ENCODE peak calls at places on chromosome 22, in five cellular contexts. One of them, this sample, is unnamed.

GRCh38 chr22:45235101-45235777 is 5.5 kb downstream of the KIAA0930 start:
- DNase-seq in lower lobe of right lung: peak; percentile 52
- DNase-seq in astrocyte: no peak
- DNase-seq in aorta: peak; percentile 84
- DNase-seq in GM23248: no peak
- DNase-seq in this sample: no peak

GRCh38 chr22:44037519-44038370 is 13.6 kb downstream of the PARVB start:
- DNase-seq in lower lobe of right lung: no peak
- DNase-seq in astrocyte: peak; percentile 93
- DNase-seq in aorta: no peak
- DNase-seq in GM23248: peak; percentile 98
- DNase-seq in this sample: peak; percentile 85

GRCh38 chr22:17780116-17780740 is 6.0 kb upstream of the BID start:
- DNase-seq in lower lobe of right lung: no peak
- DNase-seq in astrocyte: no peak
- DNase-seq in aorta: no peak
- DNase-seq in GM23248: no peak
- DNase-seq in this sample: no peak

GRCh38 chr22:41381329-41382097 is at the start of gene TEF:
- DNase-seq in lower lobe of right lung: peak; percentile 99
- DNase-seq in astrocyte: peak; percentile 94
- DNase-seq in aorta: peak; percentile 99
- DNase-seq in GM23248: peak; percentile 100
- DNase-seq in this sample: peak; percentile 98

GRCh38 chr22:35967046-35967397 is 61.6 kb downstream of the RBFOX2 start:
- DNase-seq in lower lobe of right lung: no peak
- DNase-seq in astrocyte: no peak
- DNase-seq in aorta: no peak
- DNase-seq in GM23248: no peak
- DNase-seq in this sample: no peak

GRCh38 chr22:49712195-49712791 is 115.4 kb downstream of the BRD1 start:
- DNase-seq in lower lobe of right lung: no peak
- DNase-seq in astrocyte: no peak
- DNase-seq in aorta: no peak
- DNase-seq in GM23248: peak; percentile 29
- DNase-seq in this sample: peak; percentile 17

GRCh38 chr22:32799516-32799915 is 2.0 kb upstream of the TIMP3 start:
- DNase-seq in lower lobe of right lung: no peak
- DNase-seq in astrocyte: no peak
- DNase-seq in aorta: no peak
- DNase-seq in GM23248: no peak
- DNase-seq in this sample: no peak

GRCh38 chr22:49748514-49748913 is 79.2 kb downstream of the BRD1 start:
- DNase-seq in lower lobe of right lung: no peak
- DNase-seq in astrocyte: no peak
- DNase-seq in aorta: peak; percentile 30
- DNase-seq in GM23248: no peak
- DNase-seq in this sample: no peak

GRCh38 chr22:16960884-16961249 is 47.2 kb downstream of the GAB4 start:
- DNase-seq in lower lobe of right lung: no peak
- DNase-seq in astrocyte: no peak
- DNase-seq in aorta: no peak
- DNase-seq in GM23248: no peak
- DNase-seq in this sample: no peak

GRCh38 chr22:46297151-46297819 is 615 bp downstream of the GTSE1 start:
- DNase-seq in lower lobe of right lung: peak; percentile 52
- DNase-seq in astrocyte: peak; percentile 24
- DNase-seq in aorta: no peak
- DNase-seq in GM23248: peak; percentile 83
- DNase-seq in this sample: peak; percentile 75

GRCh38 chr22:46006379-46007002 is 29.5 kb upstream of the WNT7B start:
- DNase-seq in lower lobe of right lung: peak; percentile 95
- DNase-seq in astrocyte: peak; percentile 78
- DNase-seq in aorta: peak; percentile 97
- DNase-seq in GM23248: peak; percentile 95
- DNase-seq in this sample: peak; percentile 95

DNA sequence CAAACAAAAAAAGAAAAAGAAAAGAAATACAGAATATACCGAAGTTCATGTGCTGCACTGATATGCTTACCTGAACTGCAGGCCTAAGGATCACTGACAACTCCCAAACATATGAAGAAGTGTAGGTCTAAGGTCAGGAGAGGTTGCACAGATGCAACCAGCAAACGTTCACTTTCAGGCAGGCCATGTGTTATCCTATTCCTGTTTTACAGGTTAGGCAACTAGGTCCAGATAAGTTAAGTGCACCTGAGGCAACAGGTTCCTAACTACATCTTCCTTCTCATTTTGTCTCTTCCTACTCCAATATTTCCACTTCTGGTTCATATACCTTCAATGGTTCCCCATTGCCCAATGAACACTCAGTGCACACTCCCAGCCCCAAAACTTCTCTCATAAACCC is 15.1 kb downstream of the PI4KA start:
- DNase-seq in lower lobe of right lung: no peak
- DNase-seq in astrocyte: no peak
- DNase-seq in aorta: no peak
- DNase-seq in GM23248: no peak
- DNase-seq in this sample: no peak
- H3K27me3 ChIP-seq in lower lobe of right lung: no peaks in the 10 kb centered on the region
- H3K27me3 ChIP-seq in astrocyte: no peaks in the 10 kb centered on the region
- H3K27me3 ChIP-seq in aorta: no peaks in the 10 kb centered on the region
- H3K27me3 ChIP-seq in GM23248: no peaks in the 10 kb centered on the region
- H3K27me3 ChIP-seq in this sample: no peaks in the 10 kb centered on the region

GRCh38 chr22:29315286-29316195 is at the start of gene RASL10A:
- DNase-seq in lower lobe of right lung: peak; percentile 45
- DNase-seq in astrocyte: no peak
- DNase-seq in aorta: peak; percentile 42
- DNase-seq in GM23248: peak; percentile 43
- DNase-seq in this sample: no peak
- H3K36me3 ChIP-seq in lower lobe of right lung: peaks cover 6% of the 10 kb centered on the region
- H3K36me3 ChIP-seq in astrocyte: no peaks in the 10 kb centered on the region
- H3K36me3 ChIP-seq in aorta: no peaks in the 10 kb centered on the region
- H3K36me3 ChIP-seq in GM23248: no peaks in the 10 kb centered on the region
- H3K36me3 ChIP-seq in this sample: peaks cover 11% of the 10 kb centered on the region

DNA sequence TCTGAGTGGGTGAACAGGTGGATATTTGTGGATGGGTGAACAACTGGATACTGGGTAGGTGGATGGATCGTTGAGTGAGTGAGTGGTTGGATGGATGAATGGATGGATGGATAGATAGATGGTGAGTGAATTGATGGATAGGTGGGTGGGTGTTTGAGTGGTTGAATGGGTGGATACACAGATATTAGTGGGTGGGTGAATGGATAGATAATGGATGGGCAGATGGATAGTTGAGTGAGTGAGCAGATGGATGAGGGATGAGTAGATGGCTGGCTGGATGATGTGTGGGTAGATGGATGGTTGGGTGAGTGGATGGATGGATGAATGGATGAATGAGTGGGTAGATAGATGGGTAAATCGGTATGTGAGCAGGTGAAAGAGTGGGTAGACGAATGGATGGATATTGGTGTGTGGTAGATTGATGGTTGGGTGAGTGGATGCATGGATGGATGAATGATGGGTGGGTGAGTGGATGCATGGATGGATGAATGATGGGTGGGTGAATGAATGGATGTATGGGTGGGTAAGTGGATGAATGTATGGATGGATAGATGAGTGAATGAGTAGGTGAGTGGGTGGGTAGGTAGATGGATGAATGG is 406.7 kb downstream of the MN1 start:
- DNase-seq in lower lobe of right lung: no peak
- DNase-seq in astrocyte: no peak
- DNase-seq in aorta: no peak
- DNase-seq in GM23248: no peak
- DNase-seq in this sample: no peak
- H3K27me3 ChIP-seq in lower lobe of right lung: no peaks in the 10 kb centered on the region
- H3K27me3 ChIP-seq in astrocyte: no peaks in the 10 kb centered on the region
- H3K27me3 ChIP-seq in aorta: no peaks in the 10 kb centered on the region
- H3K27me3 ChIP-seq in GM23248: no peaks in the 10 kb centered on the region
- H3K27me3 ChIP-seq in this sample: no peaks in the 10 kb centered on the region

GRCh38 chr22:19046719-19047609 is 75.2 kb downstream of the DGCR2 start:
- DNase-seq in lower lobe of right lung: peak; percentile 4
- DNase-seq in astrocyte: no peak
- DNase-seq in aorta: no peak
- DNase-seq in GM23248: no peak
- DNase-seq in this sample: no peak

GRCh38 chr22:19045094-19045493 is 77.1 kb downstream of the DGCR2 start:
- DNase-seq in lower lobe of right lung: no peak
- DNase-seq in astrocyte: no peak
- DNase-seq in aorta: no peak
- DNase-seq in GM23248: no peak
- DNase-seq in this sample: no peak

GRCh38 chr22:19047993-19048392 is 74.2 kb downstream of the DGCR2 start:
- DNase-seq in lower lobe of right lung: no peak
- DNase-seq in astrocyte: no peak
- DNase-seq in aorta: no peak
- DNase-seq in GM23248: no peak
- DNase-seq in this sample: no peak

GRCh38 chr22:19044381-19044780 is 77.8 kb downstream of the DGCR2 start:
- DNase-seq in lower lobe of right lung: peak; percentile 5
- DNase-seq in astrocyte: no peak
- DNase-seq in aorta: no peak
- DNase-seq in GM23248: no peak
- DNase-seq in this sample: no peak

GRCh38 chr22:19046287-19046686 is 75.9 kb downstream of the DGCR2 start:
- DNase-seq in lower lobe of right lung: no peak
- DNase-seq in astrocyte: no peak
- DNase-seq in aorta: no peak
- DNase-seq in GM23248: no peak
- DNase-seq in this sample: no peak
- H3K36me3 ChIP-seq in lower lobe of right lung: peaks cover 100% of the 10 kb centered on the region
- H3K36me3 ChIP-seq in astrocyte: peaks cover 23% of the 10 kb centered on the region
- H3K36me3 ChIP-seq in aorta: no peaks in the 10 kb centered on the region
- H3K36me3 ChIP-seq in GM23248: peaks cover 24% of the 10 kb centered on the region
- H3K36me3 ChIP-seq in this sample: peaks cover 42% of the 10 kb centered on the region

GRCh38 chr22:47997052-47997568 is 1234.7 kb downstream of the TBC1D22A start:
- DNase-seq in lower lobe of right lung: no peak
- DNase-seq in astrocyte: no peak
- DNase-seq in aorta: no peak
- DNase-seq in GM23248: no peak
- DNase-seq in this sample: no peak
- H3K27me3 ChIP-seq in lower lobe of right lung: no peaks in the 10 kb centered on the region
- H3K27me3 ChIP-seq in astrocyte: no peaks in the 10 kb centered on the region
- H3K27me3 ChIP-seq in aorta: no peaks in the 10 kb centered on the region
- H3K27me3 ChIP-seq in GM23248: no peaks in the 10 kb centered on the region
- H3K27me3 ChIP-seq in this sample: no peaks in the 10 kb centered on the region

DNA sequence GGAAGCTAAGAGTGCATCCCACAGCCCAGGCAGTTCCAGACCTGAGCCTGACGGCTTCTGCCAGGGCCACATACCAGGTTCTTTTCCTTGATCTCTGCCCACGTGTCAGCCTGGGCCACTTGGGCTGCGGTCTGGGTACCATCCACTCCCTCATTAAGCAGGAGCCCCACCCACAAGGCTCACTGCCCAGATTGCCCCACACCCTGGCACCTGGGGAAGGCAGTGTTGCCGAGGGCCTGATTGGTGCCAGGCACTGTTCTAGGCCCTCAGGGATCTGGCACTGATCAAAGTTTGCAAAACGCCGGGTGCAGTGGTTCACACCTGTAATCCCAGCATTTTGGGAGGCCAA is 15.4 kb downstream of the GGA1 start:
- DNase-seq in lower lobe of right lung: peak; percentile 75
- DNase-seq in astrocyte: no peak
- DNase-seq in aorta: no peak
- DNase-seq in GM23248: no peak
- DNase-seq in this sample: no peak
- H3K36me3 ChIP-seq in lower lobe of right lung: peaks cover 69% of the 10 kb centered on the region
- H3K36me3 ChIP-seq in astrocyte: peaks cover 5% of the 10 kb centered on the region
- H3K36me3 ChIP-seq in aorta: no peaks in the 10 kb centered on the region
- H3K36me3 ChIP-seq in GM23248: no peaks in the 10 kb centered on the region
- H3K36me3 ChIP-seq in this sample: peaks cover 11% of the 10 kb centered on the region